ENCODE peak calls at places on chromosomes 4 and X, in seven cellular contexts. U is H1, J is osteoblast, G is MM.1S, Q is IMR-90, N is fibroblast of lung, L is HCT116. I is an unnamed sample. For H3K27me3, the result is how much of the 10 kb centered on the place peaks cover.

GRCh38 chr4:22483551-22483981 is 32.3 kb downstream of the ADGRA3 start:
- DNase-seq in U (no peak), J (no peak), G (no peak), Q (peak), N (peak), L (no peak), I (no peak)

GRCh38 chr4:71254451-71255012 is 84.3 kb upstream of the SLC4A4 start:
- DNase-seq in U (no peak), J (peak), G (no peak), Q (no peak), N (no peak), L (no peak), I (no peak)

GRCh38 chrX:47358387-47359065 is 11.9 kb upstream of the ZNF157 start:
- DNase-seq in U (no peak), J (no peak), G (no peak), Q (no peak), N (no peak), L (no peak), I (no peak)

GRCh38 chrX:136806891-136807410 is 26.2 kb upstream of the ARHGEF6 start:
- DNase-seq in U (no peak), J (no peak), G (no peak), Q (no peak), N (no peak), L (no peak), I (no peak)

GRCh38 chr4:78622253-78622979 is 70.8 kb downstream of the ANXA3 start:
- DNase-seq in U (no peak), J (peak), G (no peak), Q (peak), N (peak), L (no peak), I (no peak)

GRCh38 chr4:2412534-2412884 is 5.9 kb downstream of the ZFYVE28 start:
- DNase-seq in U (no peak), J (peak), G (peak), Q (no peak), N (no peak), L (no peak), I (no peak)

GRCh38 chr4:89906787-89907521 is 12.3 kb downstream of the MMRN1 start:
- DNase-seq in U (no peak), J (no peak), G (no peak), Q (no peak), N (peak), L (no peak), I (no peak)

GRCh38 chrX:150365953-150366911 is 3.1 kb downstream of the MAMLD1 start:
- DNase-seq in U (peak), J (no peak), G (no peak), Q (peak), N (peak), L (no peak), I (no peak)

GRCh38 chrX:19046343-19047215 is 62.7 kb upstream of the PHKA2 start:
- DNase-seq in U (no peak), J (peak), G (no peak), Q (peak), N (peak), L (peak), I (no peak)

GRCh38 chr4:67746797-67747495 is 7.2 kb downstream of the GNRHR start:
- DNase-seq in U (no peak), J (no peak), G (peak), Q (peak), N (peak), L (peak), I (peak)

GRCh38 chr4:82614868-82615449 is 53.2 kb upstream of the TMEM150C start:
- DNase-seq in U (no peak), J (no peak), G (no peak), Q (no peak), N (no peak), L (no peak), I (no peak)

GRCh38 chr4:102219143-102219542 is 126.1 kb downstream of the SLC39A8 start:
- DNase-seq in U (no peak), J (no peak), G (no peak), Q (no peak), N (no peak), L (no peak), I (no peak)

GRCh38 chrX:113594504-113594903 is 753.9 kb upstream of the AMOT start:
- DNase-seq in U (no peak), J (no peak), G (no peak), Q (no peak), N (no peak), L (no peak), I (no peak)

GRCh38 chr4:156970501-156971167 is 965 bp downstream of the PDGFC start:
- DNase-seq in U (peak), J (peak), G (peak), Q (peak), N (peak), L (no peak), I (no peak)

GRCh38 chr4:117085185-117085701 is at the start of gene TRAM1L1:
- DNase-seq in U (peak), J (peak), G (no peak), Q (peak), N (peak), L (no peak), I (no peak)

GRCh38 chr4:102722740-102723139 is 38.0 kb downstream of the MANBA start:
- DNase-seq in U (no peak), J (no peak), G (no peak), Q (no peak), N (no peak), L (no peak), I (no peak)

GRCh38 chr4:166252487-166253402 is 379.7 kb downstream of the TLL1 start:
- DNase-seq in U (no peak), J (no peak), G (peak), Q (no peak), N (peak), L (peak), I (peak)

GRCh38 chr4:20544645-20545044 is 155.6 kb upstream of the PACRGL start:
- DNase-seq in U (no peak), J (no peak), G (peak), Q (peak), N (peak), L (peak), I (peak)

GRCh38 chrX:8731579-8732395 is at the start of gene ANOS1:
- DNase-seq in U (peak), J (peak), G (peak), Q (no peak), N (peak), L (no peak), I (no peak)

GRCh38 chrX:134452591-134452990 is 7.4 kb upstream of the HPRT1 start:
- DNase-seq in U (no peak), J (no peak), G (no peak), Q (no peak), N (no peak), L (no peak), I (no peak)

GRCh38 chrX:129360175-129360574 is 163.1 kb downstream of the SMARCA1 start:
- DNase-seq in U (peak), J (no peak), G (peak), Q (peak), N (peak), L (peak), I (peak)

GRCh38 chr4:86838141-86838540 is 11.0 kb downstream of the SLC10A6 start:
- DNase-seq in U (no peak), J (no peak), G (no peak), Q (no peak), N (no peak), L (no peak), I (no peak)

GRCh38 chr4:137738377-137738990 is 206.2 kb upstream of the PCDH18 start:
- DNase-seq in U (no peak), J (peak), G (no peak), Q (no peak), N (no peak), L (no peak), I (no peak)

GRCh38 chr4:130080872-130081451 is 985.0 kb downstream of the C4orf33 start:
- DNase-seq in U (no peak), J (no peak), G (no peak), Q (no peak), N (no peak), L (no peak), I (no peak)

GRCh38 chr4:14856076-14856926 is 146.0 kb upstream of the CPEB2 start:
- DNase-seq in U (no peak), J (peak), G (no peak), Q (peak), N (peak), L (peak), I (no peak)

GRCh38 chr4:91631335-91631734 is 672.4 kb upstream of the GRID2 start:
- DNase-seq in U (no peak), J (no peak), G (no peak), Q (no peak), N (no peak), L (no peak), I (peak)

GRCh38 chr4:173333658-173334084 is 487 bp downstream of the HMGB2 start:
- DNase-seq in U (no peak), J (peak), G (peak), Q (peak), N (peak), L (no peak), I (peak)

GRCh38 chr4:38663021-38663800 is 788 bp upstream of the KLF3 start:
- DNase-seq in U (peak), J (no peak), G (no peak), Q (no peak), N (peak), L (no peak), I (peak)

GRCh38 chrX:139930923-139931645 is 1.8 kb downstream of the ATP11C start:
- DNase-seq in U (no peak), J (peak), G (peak), Q (no peak), N (peak), L (no peak), I (peak)

GRCh38 chrX:74249963-74250362 is 54.0 kb upstream of the ZCCHC13 start:
- DNase-seq in U (peak), J (no peak), G (no peak), Q (no peak), N (no peak), L (no peak), I (no peak)

GRCh38 chr4:13527983-13528822 is 16.1 kb downstream of the NKX3-2 start:
- DNase-seq in U (peak), J (peak), G (peak), Q (no peak), N (no peak), L (no peak), I (peak)
- H3K27me3 ChIP-seq in U (half or more), J (half or more), G (under half), Q (half or more), N (half or more), L (under half), I (under half)

DNA sequence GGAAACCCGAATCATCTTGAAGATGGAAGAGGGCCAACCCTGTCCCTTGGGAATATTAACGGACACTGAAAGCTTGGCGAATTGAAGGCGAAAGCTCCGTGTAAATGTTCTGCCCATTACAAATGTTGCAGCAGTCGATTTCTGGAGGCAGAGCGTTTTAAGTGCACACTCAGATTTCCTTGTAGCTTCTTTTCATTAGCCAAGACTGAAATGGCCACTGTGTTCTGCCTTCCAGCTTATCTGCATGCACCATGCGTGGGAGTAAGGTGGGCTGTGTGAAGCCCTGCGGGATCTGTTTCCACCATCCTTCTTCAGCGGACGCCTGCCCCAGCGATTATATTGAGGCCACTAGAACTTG is 1.3 kb downstream of the SMIM20 start:
- DNase-seq in U (no peak), J (peak), G (no peak), Q (no peak), N (peak), L (no peak), I (no peak)
- H2AFZ ChIP-seq in U (no peak), J (peak), G (no peak), Q (no peak), N (no peak), L (no peak), I (no peak)

DNA sequence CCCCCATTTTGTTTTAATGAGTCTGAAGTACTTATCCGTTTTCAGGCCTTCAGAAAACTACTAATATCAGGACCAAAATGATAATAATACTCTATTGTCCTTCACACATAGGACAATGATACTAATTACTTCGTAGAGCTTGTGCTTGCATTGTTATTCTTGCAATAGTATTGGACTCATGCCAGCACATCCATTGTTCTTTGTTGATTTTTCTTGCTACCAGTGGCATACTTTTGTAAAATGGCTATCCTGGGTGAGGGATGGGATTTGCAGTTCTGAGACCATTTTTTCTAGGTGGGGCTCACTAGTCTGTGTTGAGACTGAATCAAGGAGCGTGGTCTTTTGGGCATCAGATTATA is 195.3 kb downstream of the MAML3 start:
- DNase-seq in U (no peak), J (no peak), G (no peak), Q (no peak), N (no peak), L (no peak), I (no peak)
- H3K27me3 ChIP-seq in U (under half), J (half or more), G (under half), Q (under half), N (under half), L (under half), I (under half)

DNA sequence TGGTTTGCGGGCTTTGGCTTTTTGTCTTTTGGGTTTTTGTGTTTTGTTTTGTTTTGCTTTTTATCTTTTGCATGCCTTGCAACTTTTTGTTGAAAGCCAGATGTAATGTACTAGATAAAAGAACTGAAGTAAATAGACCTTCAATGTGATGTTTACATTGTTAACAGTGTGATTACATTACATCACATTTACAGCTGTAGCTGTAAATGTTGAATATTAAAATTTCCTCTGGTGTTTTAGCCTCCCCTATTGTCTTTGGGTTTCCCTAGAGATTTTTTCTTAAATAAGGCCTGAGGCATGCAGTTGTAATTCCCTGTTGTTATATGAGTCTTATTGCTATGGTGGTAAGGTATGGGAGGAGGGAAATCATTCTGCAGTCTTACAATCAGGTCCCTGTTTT is 275.0 kb downstream of the PARM1 start:
- DNase-seq in U (no peak), J (no peak), G (no peak), Q (no peak), N (no peak), L (no peak), I (no peak)
- H2AFZ ChIP-seq in U (no peak), J (no peak), G (no peak), Q (no peak), N (no peak), L (no peak), I (no peak)

DNA sequence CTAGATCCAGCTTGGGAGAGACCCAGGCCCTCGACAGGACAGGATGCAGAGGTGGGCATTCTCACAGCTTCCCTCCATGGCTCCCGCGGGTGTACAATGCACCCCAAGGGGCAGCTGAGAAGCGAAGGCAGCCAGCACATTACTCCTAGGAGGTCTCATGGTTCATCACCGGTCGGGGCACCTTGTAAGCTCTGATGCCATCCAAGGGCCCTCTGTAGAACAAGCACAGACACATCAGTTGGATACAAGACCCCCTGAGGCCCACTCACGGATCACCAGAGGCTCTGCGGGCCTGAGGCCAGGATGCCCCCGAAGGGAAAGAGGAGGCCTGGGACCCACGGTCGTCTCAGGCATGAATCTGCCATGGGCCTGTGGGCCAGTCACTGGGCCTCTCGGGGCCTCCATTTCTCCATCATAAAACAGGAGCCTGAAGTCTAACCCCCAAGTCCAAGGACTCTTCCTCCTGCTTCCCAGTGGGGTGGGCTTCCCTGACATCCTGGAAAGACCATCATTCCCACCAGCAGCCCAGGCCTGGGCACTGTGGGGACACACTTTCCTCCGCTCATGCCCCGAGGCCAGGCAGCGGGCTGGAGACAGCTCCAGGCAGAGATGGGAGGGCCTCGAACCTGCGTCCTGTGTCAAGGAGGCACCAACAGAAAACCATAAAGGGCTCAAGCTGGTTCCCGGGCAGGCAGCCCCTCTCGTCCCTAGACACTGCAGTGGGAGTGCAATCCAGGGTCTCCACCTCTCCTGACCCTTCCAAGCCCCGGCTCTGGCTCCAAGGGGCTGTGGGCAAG is 20.1 kb downstream of the HMX1 start:
- DNase-seq in U (no peak), J (peak), G (no peak), Q (no peak), N (no peak), L (no peak), I (no peak)
- H3K27me3 ChIP-seq in U (under half), J (under half), G (half or more), Q (under half), N (under half), L (under half), I (under half)

DNA sequence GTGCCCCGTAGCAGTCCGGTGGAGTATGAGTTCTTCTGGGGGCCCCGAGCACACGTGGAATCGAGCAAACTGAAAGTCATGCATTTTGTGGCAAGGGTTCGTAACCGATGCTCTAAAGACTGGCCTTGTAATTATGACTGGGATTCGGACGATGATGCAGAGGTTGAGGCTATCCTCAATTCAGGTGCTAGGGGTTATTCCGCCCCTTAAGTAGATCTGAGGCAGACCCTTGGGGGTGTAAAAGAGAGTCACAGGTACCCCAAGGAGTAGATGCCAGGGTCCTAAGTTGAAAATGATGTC is 848 bp downstream of the MAGEH1 start:
- DNase-seq in U (no peak), J (no peak), G (peak), Q (no peak), N (no peak), L (no peak), I (peak)
- H2AFZ ChIP-seq in U (no peak), J (peak), G (peak), Q (peak), N (peak), L (no peak), I (no peak)